ENCODE peak calls at places on chromosomes 6 and 20, in four cellular contexts. I is colonic mucosa, A is epithelial cell of esophagus, F is transverse colon. Z is an unnamed sample.

GRCh38 chr20:16701296-16701695 is 28.5 kb upstream of the SNRPB2 start:
- DNase-seq in I (no peak), A (peak), F (no peak), Z (peak)

GRCh38 chr6:26031595-26032386 is 55.4 kb upstream of the HFE start:
- DNase-seq in A (peak), F (peak), I (peak), Z (peak)

GRCh38 chr20:17887331-17888030 is 81.1 kb downstream of the SNX5 start:
- DNase-seq in A (no peak), F (peak), I (peak), Z (peak)

GRCh38 chr6:115934145-115934544 is 126.5 kb downstream of the FRK start:
- DNase-seq in A (no peak), I (no peak), F (no peak), Z (no peak)

GRCh38 chr6:110971458-110971857 is 10.4 kb upstream of the RPF2 start:
- DNase-seq in I (no peak), F (no peak), A (peak), Z (no peak)

GRCh38 chr6:2578729-2579128 is 172.0 kb downstream of the MYLK4 start:
- DNase-seq in A (peak), F (no peak), I (no peak), Z (no peak)

GRCh38 chr20:1824177-1824576 is 71.0 kb upstream of the SIRPA start:
- DNase-seq in F (no peak), I (no peak), A (no peak), Z (no peak)

GRCh38 chr6:74785236-74785635 is 420.6 kb downstream of the COL12A1 start:
- DNase-seq in I (no peak), F (no peak), A (no peak), Z (no peak)

GRCh38 chr6:141117869-141118268 is 1014.9 kb upstream of the GJE1 start:
- DNase-seq in A (no peak), I (no peak), F (no peak), Z (no peak)

GRCh38 chr6:5763871-5764270 is 242.9 kb downstream of the NRN1 start:
- DNase-seq in F (no peak), A (no peak), I (no peak), Z (no peak)

GRCh38 chr6:25606151-25606550 is 45.9 kb upstream of the SCGN start:
- DNase-seq in A (no peak), I (no peak), F (no peak), Z (no peak)

GRCh38 chr6:77389402-77389801 is 73.9 kb downstream of the HTR1B start:
- DNase-seq in I (no peak), F (no peak), A (no peak), Z (no peak)

GRCh38 chr20:39849664-39850063 is 839.4 kb downstream of the MAFB start:
- DNase-seq in A (peak), F (peak), I (peak), Z (peak)

GRCh38 chr6:24924956-24925355 is 10.8 kb downstream of the RIPOR2 start:
- DNase-seq in I (no peak), F (no peak), A (peak), Z (no peak)

GRCh38 chr6:128848169-128848935 is 34.6 kb upstream of the LAMA2 start:
- DNase-seq in A (no peak), I (no peak), F (no peak), Z (no peak)

GRCh38 chr6:14283600-14284235 is 166.1 kb downstream of the CD83 start:
- DNase-seq in A (peak), I (no peak), F (no peak), Z (no peak)

GRCh38 chr6:170473226-170473789 is 79.8 kb downstream of the PSMB1 start:
- DNase-seq in F (no peak), A (no peak), I (no peak), Z (no peak)

GRCh38 chr6:166586424-166587156 is at the start of gene RAMACL:
- DNase-seq in F (peak), I (peak), A (peak), Z (peak)

GRCh38 chr6:40054186-40054585 is 119.9 kb upstream of the MOCS1 start:
- DNase-seq in F (no peak), A (no peak), I (no peak), Z (no peak)

GRCh38 chr6:116426551-116426950 is 34.6 kb upstream of the CALHM6 start:
- DNase-seq in F (no peak), I (no peak), A (peak), Z (no peak)

GRCh38 chr6:113786168-113786567 is 71.0 kb upstream of the MARCKS start:
- DNase-seq in F (no peak), A (no peak), I (no peak), Z (peak)

GRCh38 chr20:33606114-33606771 is 55.9 kb upstream of the C20orf144 start:
- DNase-seq in A (no peak), F (no peak), I (no peak), Z (no peak)

GRCh38 chr6:129134535-129134934 is 251.6 kb downstream of the LAMA2 start:
- DNase-seq in F (no peak), A (peak), I (no peak), Z (no peak)

GRCh38 chr20:61874421-61875068 is 191.1 kb downstream of the TAF4 start:
- DNase-seq in F (no peak), A (peak), I (no peak), Z (peak)

GRCh38 chr6:78942451-78942850 is 75.1 kb downstream of the IRAK1BP1 start:
- DNase-seq in I (no peak), F (no peak), A (peak), Z (no peak)

GRCh38 chr20:34871966-34872603 is 571 bp downstream of the GGT7 start:
- DNase-seq in I (no peak), A (no peak), F (no peak), Z (no peak)

GRCh38 chr6:127967708-127968107 is 66.8 kb upstream of the THEMIS start:
- DNase-seq in I (no peak), F (no peak), A (no peak), Z (peak)

GRCh38 chr6:37168163-37168758 is 1.7 kb upstream of the PIM1 start:
- DNase-seq in F (no peak), A (no peak), I (no peak), Z (no peak)

GRCh38 chr6:134003542-134003951 is 48.9 kb downstream of the SLC2A12 start:
- DNase-seq in I (no peak), A (no peak), F (no peak), Z (no peak)

GRCh38 chr6:6179858-6180257 is 140.6 kb downstream of the F13A1 start:
- DNase-seq in I (no peak), F (no peak), A (no peak), Z (no peak)

GRCh38 chr6:8183266-8183665 is 80.9 kb upstream of the EEF1E1 start:
- DNase-seq in I (no peak), A (no peak), F (no peak), Z (no peak)

GRCh38 chr6:43436577-43437282 is 9.4 kb downstream of the ABCC10 start:
- DNase-seq in I (no peak), A (peak), F (no peak), Z (peak)

GRCh38 chr6:95517004-95517403 is 60.3 kb upstream of the MANEA start:
- DNase-seq in F (no peak), A (no peak), I (no peak), Z (no peak)

GRCh38 chr6:151702851-151703629 is 104.4 kb upstream of the ESR1 start:
- DNase-seq in F (no peak), I (no peak), A (peak), Z (no peak)

GRCh38 chr6:12473494-12473893 is 183.3 kb downstream of the EDN1 start:
- DNase-seq in A (peak), F (no peak), I (no peak), Z (no peak)

GRCh38 chr6:121158438-121158837 is 175.8 kb downstream of the TBC1D32 start:
- DNase-seq in A (no peak), I (no peak), F (no peak), Z (no peak)

GRCh38 chr6:167711784-167712183 is 114.9 kb upstream of the AFDN start:
- DNase-seq in A (no peak), I (peak), F (peak), Z (peak)

DNA sequence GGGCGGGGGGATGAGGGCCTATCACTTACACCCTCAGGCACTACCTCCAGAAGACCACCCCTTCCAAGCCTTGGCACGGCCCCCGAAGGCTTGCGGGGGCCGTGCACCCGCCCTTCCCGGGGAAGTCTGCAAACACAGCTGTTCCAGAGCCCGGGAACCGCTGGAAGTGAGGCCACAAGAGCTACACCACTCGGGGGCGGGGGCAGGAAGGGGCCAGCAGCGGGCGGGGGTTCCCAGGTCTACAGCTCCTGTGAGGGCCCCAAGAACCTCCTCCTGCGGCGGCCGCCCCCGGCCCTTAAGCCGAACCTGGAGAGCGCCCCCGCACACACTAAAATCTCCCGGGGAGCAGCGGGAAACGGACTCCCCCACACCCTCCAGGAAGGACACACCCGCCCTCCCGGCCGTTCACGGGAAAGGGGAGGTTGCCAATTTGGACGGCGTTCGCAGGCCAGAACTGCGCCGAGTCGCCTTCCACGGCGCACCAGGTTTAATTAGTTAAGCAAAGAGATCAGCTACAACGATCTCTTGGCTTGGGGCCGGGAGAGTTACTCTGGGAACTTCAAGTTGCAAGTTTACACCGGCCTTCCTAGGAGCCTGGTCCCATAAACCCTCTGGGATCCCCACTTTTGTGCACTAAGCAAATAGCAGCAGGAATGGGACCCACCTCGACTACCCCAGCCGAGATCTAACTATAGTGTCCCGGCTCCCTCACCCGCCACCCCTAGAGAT is 1.8 kb downstream of the JAG1 start:
- DNase-seq in A (peak), I (peak), F (peak), Z (peak)
- H3K4me3 ChIP-seq in A (peak), I (peak), F (peak), Z (peak)

GRCh38 chr20:15475483-15475882 is 1097.8 kb downstream of the KIF16B start:
- DNase-seq in I (peak), F (peak), A (peak), Z (peak)
- H3K4me3 ChIP-seq in I (no peak), F (no peak), A (no peak), Z (no peak)

GRCh38 chr6:158080849-158081656 is 87.0 kb downstream of the SERAC1 start:
- DNase-seq in I (no peak), A (no peak), F (no peak), Z (no peak)

GRCh38 chr6:158078320-158078719 is 89.7 kb downstream of the SERAC1 start:
- DNase-seq in I (no peak), A (no peak), F (no peak), Z (no peak)

GRCh38 chr6:158073776-158074175 is 92.1 kb downstream of the SYNJ2 start:
- DNase-seq in A (no peak), F (no peak), I (no peak), Z (no peak)

GRCh38 chr6:158072083-158072721 is 90.5 kb downstream of the SYNJ2 start:
- DNase-seq in A (peak), F (peak), I (peak), Z (peak)

DNA sequence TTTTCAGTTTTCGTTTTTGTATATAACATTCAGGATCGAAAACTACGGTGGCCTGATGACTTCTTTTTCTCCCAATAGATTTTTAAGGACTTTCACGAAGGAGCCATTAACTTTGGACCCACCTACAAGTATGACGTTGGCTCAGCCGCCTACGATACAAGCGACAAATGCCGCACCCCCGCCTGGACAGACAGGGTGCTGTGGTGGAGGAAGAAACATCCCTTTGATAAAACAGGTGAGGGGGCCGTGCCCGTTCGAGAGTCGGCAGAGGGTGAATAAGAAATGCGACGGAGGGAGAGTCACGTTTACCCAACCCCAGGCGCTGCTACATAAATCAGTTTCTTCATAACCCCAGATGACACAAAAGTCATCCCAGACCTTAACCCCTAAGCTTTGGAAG is 91.5 kb downstream of the SERAC1 start:
- DNase-seq in I (no peak), A (no peak), F (no peak), Z (no peak)
- H3K4me3 ChIP-seq in I (no peak), A (no peak), F (no peak), Z (no peak)

DNA sequence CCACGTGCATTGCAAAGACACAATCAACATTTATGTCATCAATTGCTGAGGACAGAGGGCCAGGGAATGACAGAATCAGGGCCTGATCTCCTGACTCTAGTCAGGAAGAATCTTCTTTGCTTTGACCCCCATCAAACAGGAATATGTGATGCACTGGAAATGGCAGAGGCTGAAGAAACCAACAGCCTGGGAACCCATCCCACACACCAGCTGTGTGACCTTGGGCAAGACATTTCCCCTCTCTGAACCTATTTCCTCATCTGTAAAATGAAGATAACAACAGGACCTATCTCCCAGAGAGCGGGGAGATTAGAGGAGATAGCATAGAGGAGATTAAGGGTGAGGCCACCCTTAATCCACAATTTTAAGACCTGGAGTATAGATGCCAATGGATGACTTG is 1.5 kb downstream of the HNF4A start:
- DNase-seq in F (no peak), I (no peak), A (no peak), Z (no peak)
- H3K4me3 ChIP-seq in F (peak), I (peak), A (no peak), Z (peak)

Z was measured in small intestine.